ENCODE peak calls at places on chromosomes 2 and 18, in four cellular contexts. S is stomach, F is psoas muscle, K is endodermal cell. W is an unnamed sample.

GRCh38 chr18:65754121-65754520 is 3.3 kb downstream of the CDH7 start:
- DNase-seq in S (no peak), F (no peak), K (peak; percentile 58), W (peak; percentile 35)

GRCh38 chr2:218396688-218397501 is 2.8 kb upstream of the CTDSP1 start:
- DNase-seq in S (peak; percentile 78), F (peak; percentile 88), K (peak; percentile 81), W (no peak)

GRCh38 chr2:11405599-11406491 is 60.1 kb downstream of the E2F6 start:
- DNase-seq in S (peak; percentile 49), F (no peak), K (no peak), W (no peak)

GRCh38 chr2:162007447-162008040 is 66.5 kb downstream of the DPP4 start:
- DNase-seq in S (no peak), F (no peak), K (no peak), W (no peak)

GRCh38 chr2:195658541-195658890 is 1.5 kb downstream of the SLC39A10 start:
- DNase-seq in S (no peak), F (no peak), K (no peak), W (peak; percentile 56)

GRCh38 chr2:29259221-29259620 is 144.0 kb downstream of the CLIP4 start:
- DNase-seq in S (no peak), F (no peak), K (no peak), W (no peak)

GRCh38 chr18:24189007-24189528 is 50.2 kb downstream of the CABYR start:
- DNase-seq in S (no peak), F (no peak), K (no peak), W (no peak)

GRCh38 chr2:232568161-232568560 is 17.7 kb downstream of the EIF4E2 start:
- DNase-seq in S (no peak), F (peak; percentile 57), K (no peak), W (no peak)

GRCh38 chr2:142670362-142670761 is 207.1 kb upstream of the KYNU start:
- DNase-seq in S (no peak), F (no peak), K (no peak), W (no peak)

GRCh38 chr2:102509749-102510148 is 36.7 kb downstream of the SLC9A4 start:
- DNase-seq in S (no peak), F (no peak), K (no peak), W (no peak)

GRCh38 chr2:147523415-147523814 is 321.4 kb upstream of the ACVR2A start:
- DNase-seq in S (no peak), F (no peak), K (no peak), W (no peak)

GRCh38 chr2:217469203-217469810 is 533.5 kb downstream of the TNS1 start:
- DNase-seq in S (no peak), F (no peak), K (no peak), W (no peak)

GRCh38 chr2:120261387-120262006 is 8.8 kb downstream of the RALB start:
- DNase-seq in S (no peak), F (no peak), K (no peak), W (no peak)

GRCh38 chr2:190781604-190782198 is 98.9 kb upstream of the GLS start:
- DNase-seq in S (peak; percentile 35), F (no peak), K (peak; percentile 77), W (no peak)

GRCh38 chr2:140023291-140023690 is 1243.1 kb upstream of the NXPH2 start:
- DNase-seq in S (no peak), F (no peak), K (no peak), W (no peak)

GRCh38 chr2:234286118-234286598 is 210.7 kb downstream of the ARL4C start:
- DNase-seq in S (no peak), F (no peak), K (no peak), W (peak; percentile 66)

GRCh38 chr2:43228782-43229659 is 2.6 kb upstream of the ZFP36L2 start:
- DNase-seq in S (no peak), F (no peak), K (no peak), W (no peak)

DNA sequence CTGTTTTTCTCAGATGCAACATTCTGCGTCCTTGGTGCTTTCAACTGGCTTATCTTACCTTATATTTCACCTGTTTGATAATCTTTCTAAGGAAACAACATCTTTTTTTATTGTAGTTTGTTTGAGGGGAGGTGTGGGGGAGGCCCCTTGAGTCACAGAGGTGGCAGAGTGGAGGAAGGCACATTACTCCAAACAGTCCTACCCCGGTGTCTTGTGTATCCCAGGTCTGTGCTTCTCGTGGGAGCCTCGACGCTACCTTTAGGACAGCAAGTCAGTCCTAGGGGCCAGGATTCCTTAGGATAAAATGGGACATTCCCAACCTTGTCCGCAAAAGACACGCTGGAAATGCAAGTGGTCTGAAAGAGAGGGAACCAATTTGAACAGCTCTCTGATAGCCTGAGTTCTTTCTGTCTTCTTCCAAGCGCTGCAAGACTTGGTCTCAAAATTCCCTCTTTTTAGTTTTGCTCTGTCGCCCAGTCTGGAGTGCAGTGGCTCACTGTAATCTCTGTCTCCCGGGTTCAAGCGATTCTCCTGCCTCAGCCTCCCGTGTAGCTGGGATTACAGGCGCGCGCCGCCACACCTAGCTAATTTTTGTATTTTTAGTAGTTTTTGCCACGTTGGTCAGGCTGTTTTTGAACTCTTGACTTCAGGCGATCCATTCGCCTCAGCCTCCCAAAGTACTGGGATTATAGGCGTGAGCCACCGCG is 4.0 kb downstream of the GATA6 start:
- DNase-seq in S (no peak), F (no peak), K (peak; percentile 44), W (no peak)
- TF ChIP-seq CTCF in S (no peak), F (no peak), K (no peak), W (no peak)

GRCh38 chr2:219436491-219436890 is 1.8 kb downstream of the SPEG start:
- DNase-seq in S (no peak), F (peak; percentile 60), K (no peak), W (no peak)
- H3K27me3 ChIP-seq in S (peaks cover 30% of the 10 kb centered on the region), F (no peaks in the 10 kb centered on the region), K (peaks cover 53% of the 10 kb centered on the region), W (peaks cover 24% of the 10 kb centered on the region)

GRCh38 chr2:15607709-15608391 is 16.2 kb downstream of the DDX1 start:
- DNase-seq in S (no peak), F (no peak), K (no peak), W (no peak)

GRCh38 chr2:15610430-15610952 is 18.8 kb downstream of the DDX1 start:
- DNase-seq in S (no peak), F (no peak), K (no peak), W (no peak)

GRCh38 chr2:15609341-15610042 is 17.8 kb downstream of the DDX1 start:
- DNase-seq in S (no peak), F (no peak), K (no peak), W (no peak)

GRCh38 chr2:15606481-15607441 is 15.1 kb downstream of the DDX1 start:
- DNase-seq in S (no peak), F (no peak), K (no peak), W (no peak)

GRCh38 chr2:15608392-15608761 is 16.7 kb downstream of the DDX1 start:
- DNase-seq in S (no peak), F (no peak), K (no peak), W (no peak)
- H3K36me3 ChIP-seq in S (peaks cover 80% of the 10 kb centered on the region), F (peaks cover 24% of the 10 kb centered on the region), K (peaks cover 77% of the 10 kb centered on the region), W (peaks cover 2% of the 10 kb centered on the region)

GRCh38 chr2:84532291-84532690 is 16.0 kb downstream of the DNAH6 start:
- DNase-seq in S (no peak), F (no peak), K (no peak), W (no peak)

GRCh38 chr2:84527137-84528129 is 11.1 kb downstream of the DNAH6 start:
- DNase-seq in S (no peak), F (no peak), K (no peak), W (no peak)

DNA sequence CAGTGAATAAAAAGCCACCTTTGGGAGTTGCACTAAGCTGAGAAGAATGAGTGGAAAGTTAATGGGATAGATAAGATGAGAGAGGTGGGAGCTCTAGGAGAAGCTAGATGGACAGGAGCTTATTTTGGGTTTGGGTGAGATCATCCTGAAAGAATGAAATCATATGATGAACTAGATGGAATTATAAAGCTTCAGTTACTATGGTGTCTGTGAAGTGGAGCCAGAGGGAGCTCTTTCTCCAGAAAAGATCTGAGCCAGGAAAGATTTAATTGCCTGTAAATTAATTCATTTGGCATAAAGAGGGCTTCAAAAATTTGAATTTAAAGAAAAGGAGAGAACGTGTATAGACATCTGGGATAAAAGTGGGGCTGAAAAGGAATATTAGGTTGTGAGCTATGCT is 10.3 kb downstream of the DNAH6 start:
- DNase-seq in S (no peak), F (no peak), K (no peak), W (no peak)
- TF ChIP-seq CTCF in S (no peak), F (no peak), K (peak; percentile 50), W (no peak)

GRCh38 chr18:75206637-75207297 is 2.2 kb downstream of the PTGR3 start:
- DNase-seq in S (no peak), F (no peak), K (no peak), W (no peak)

GRCh38 chr18:75204978-75205759 is 3.8 kb downstream of the PTGR3 start:
- DNase-seq in S (no peak), F (peak; percentile 61), K (peak; percentile 77), W (no peak)

GRCh38 chr18:75207298-75208054 is 1.5 kb downstream of the PTGR3 start:
- DNase-seq in S (no peak), F (no peak), K (no peak), W (no peak)

GRCh38 chr18:75204262-75204977 is 4.5 kb downstream of the PTGR3 start:
- DNase-seq in S (no peak), F (peak; percentile 67), K (peak; percentile 72), W (no peak)

GRCh38 chr18:75205760-75206109 is 3.2 kb downstream of the PTGR3 start:
- DNase-seq in S (no peak), F (no peak), K (no peak), W (no peak)
- H3K27me3 ChIP-seq in S (no peaks in the 10 kb centered on the region), F (no peaks in the 10 kb centered on the region), K (peaks cover 74% of the 10 kb centered on the region), W (peaks cover 24% of the 10 kb centered on the region)

GRCh38 chr2:74078467-74078866 is 69.2 kb downstream of the BOLA3 start:
- DNase-seq in S (no peak), F (no peak), K (no peak), W (no peak)
- H3K36me3 ChIP-seq in S (peaks cover 51% of the 10 kb centered on the region), F (no peaks in the 10 kb centered on the region), K (peaks cover 36% of the 10 kb centered on the region), W (no peaks in the 10 kb centered on the region)

GRCh38 chr2:154507186-154507585 is 191.3 kb upstream of the KCNJ3 start:
- DNase-seq in S (no peak), F (no peak), K (no peak), W (no peak)
- TF ChIP-seq CTCF in S (no peak), F (no peak), K (peak; percentile 73), W (peak; percentile 28)